ENCODE peak calls at places on chromosomes 12 and 14, in seven cellular contexts. One of them, this sample, is unnamed.

GRCh38 chr14:99195602-99196309 is 76.2 kb downstream of the BCL11B start:
- DNase-seq in brain microvascular endothelial cell: no peak
- DNase-seq in choroid plexus epithelial cell: no peak
- DNase-seq in mesendoderm: no peak
- DNase-seq in thyroid gland: peak; percentile 92
- DNase-seq in thoracic aorta: no peak
- DNase-seq in GM12865: no peak
- DNase-seq in this sample: no peak

GRCh38 chr12:30533518-30533917 is 162.2 kb downstream of the IPO8 start:
- DNase-seq in brain microvascular endothelial cell: no peak
- DNase-seq in choroid plexus epithelial cell: no peak
- DNase-seq in mesendoderm: no peak
- DNase-seq in thyroid gland: no peak
- DNase-seq in thoracic aorta: no peak
- DNase-seq in GM12865: no peak
- DNase-seq in this sample: no peak

GRCh38 chr14:68689426-68689825 is 103.4 kb downstream of the ZFP36L1 start:
- DNase-seq in brain microvascular endothelial cell: no peak
- DNase-seq in choroid plexus epithelial cell: no peak
- DNase-seq in mesendoderm: no peak
- DNase-seq in thyroid gland: no peak
- DNase-seq in thoracic aorta: no peak
- DNase-seq in GM12865: no peak
- DNase-seq in this sample: no peak

GRCh38 chr14:99601301-99601945 is 2.6 kb downstream of the CCDC85C start:
- DNase-seq in brain microvascular endothelial cell: no peak
- DNase-seq in choroid plexus epithelial cell: peak; percentile 83
- DNase-seq in mesendoderm: no peak
- DNase-seq in thyroid gland: peak; percentile 86
- DNase-seq in thoracic aorta: no peak
- DNase-seq in GM12865: no peak
- DNase-seq in this sample: no peak

GRCh38 chr14:95431199-95432145 is 85.0 kb downstream of the SYNE3 start:
- DNase-seq in brain microvascular endothelial cell: peak; percentile 27
- DNase-seq in choroid plexus epithelial cell: peak; percentile 63
- DNase-seq in mesendoderm: peak; percentile 71
- DNase-seq in thyroid gland: peak; percentile 12
- DNase-seq in thoracic aorta: no peak
- DNase-seq in GM12865: peak; percentile 39
- DNase-seq in this sample: no peak

GRCh38 chr14:75440733-75441474 is 13.1 kb downstream of the JDP2 start:
- DNase-seq in brain microvascular endothelial cell: no peak
- DNase-seq in choroid plexus epithelial cell: peak; percentile 91
- DNase-seq in mesendoderm: no peak
- DNase-seq in thyroid gland: peak; percentile 83
- DNase-seq in thoracic aorta: no peak
- DNase-seq in GM12865: no peak
- DNase-seq in this sample: peak; percentile 81

GRCh38 chr12:121849211-121849610 is 9.4 kb downstream of the HPD start:
- DNase-seq in brain microvascular endothelial cell: no peak
- DNase-seq in choroid plexus epithelial cell: no peak
- DNase-seq in mesendoderm: no peak
- DNase-seq in thyroid gland: no peak
- DNase-seq in thoracic aorta: no peak
- DNase-seq in GM12865: no peak
- DNase-seq in this sample: no peak

GRCh38 chr12:51082561-51083139 is 746 bp downstream of the CSRNP2 start:
- DNase-seq in brain microvascular endothelial cell: peak; percentile 34
- DNase-seq in choroid plexus epithelial cell: peak; percentile 47
- DNase-seq in mesendoderm: peak; percentile 87
- DNase-seq in thyroid gland: peak; percentile 10
- DNase-seq in thoracic aorta: no peak
- DNase-seq in GM12865: peak; percentile 14
- DNase-seq in this sample: no peak

GRCh38 chr12:63163542-63163941 is 12.5 kb upstream of the AVPR1A start:
- DNase-seq in brain microvascular endothelial cell: no peak
- DNase-seq in choroid plexus epithelial cell: peak; percentile 25
- DNase-seq in mesendoderm: no peak
- DNase-seq in thyroid gland: no peak
- DNase-seq in thoracic aorta: no peak
- DNase-seq in GM12865: no peak
- DNase-seq in this sample: no peak

GRCh38 chr14:95935228-95935822 is 58.7 kb downstream of the TUNAR start:
- DNase-seq in brain microvascular endothelial cell: peak; percentile 9
- DNase-seq in choroid plexus epithelial cell: peak; percentile 40
- DNase-seq in mesendoderm: peak; percentile 61
- DNase-seq in thyroid gland: peak; percentile 25
- DNase-seq in thoracic aorta: no peak
- DNase-seq in GM12865: peak; percentile 23
- DNase-seq in this sample: no peak

GRCh38 chr12:121892673-121893561 is 4.3 kb downstream of the PSMD9 start:
- DNase-seq in brain microvascular endothelial cell: no peak
- DNase-seq in choroid plexus epithelial cell: no peak
- DNase-seq in mesendoderm: no peak
- DNase-seq in thyroid gland: no peak
- DNase-seq in thoracic aorta: no peak
- DNase-seq in GM12865: no peak
- DNase-seq in this sample: no peak

GRCh38 chr12:112537710-112538396 is 119.1 kb downstream of the PTPN11 start:
- DNase-seq in brain microvascular endothelial cell: peak; percentile 3
- DNase-seq in choroid plexus epithelial cell: peak; percentile 12
- DNase-seq in mesendoderm: peak; percentile 97
- DNase-seq in thyroid gland: peak; percentile 82
- DNase-seq in thoracic aorta: no peak
- DNase-seq in GM12865: no peak
- DNase-seq in this sample: no peak

GRCh38 chr12:15636060-15636890 is 152.9 kb downstream of the EPS8 start:
- DNase-seq in brain microvascular endothelial cell: no peak
- DNase-seq in choroid plexus epithelial cell: peak; percentile 40
- DNase-seq in mesendoderm: peak; percentile 78
- DNase-seq in thyroid gland: no peak
- DNase-seq in thoracic aorta: no peak
- DNase-seq in GM12865: no peak
- DNase-seq in this sample: no peak

GRCh38 chr12:42485823-42486222 is 103.7 kb downstream of the PRICKLE1 start:
- DNase-seq in brain microvascular endothelial cell: no peak
- DNase-seq in choroid plexus epithelial cell: no peak
- DNase-seq in mesendoderm: peak; percentile 40
- DNase-seq in thyroid gland: no peak
- DNase-seq in thoracic aorta: no peak
- DNase-seq in GM12865: no peak
- DNase-seq in this sample: no peak

GRCh38 chr12:40065636-40066035 is 40.2 kb downstream of the SLC2A13 start:
- DNase-seq in brain microvascular endothelial cell: no peak
- DNase-seq in choroid plexus epithelial cell: no peak
- DNase-seq in mesendoderm: no peak
- DNase-seq in thyroid gland: no peak
- DNase-seq in thoracic aorta: no peak
- DNase-seq in GM12865: no peak
- DNase-seq in this sample: no peak

GRCh38 chr14:83561261-83561660 is 1968.7 kb upstream of the FLRT2 start:
- DNase-seq in brain microvascular endothelial cell: no peak
- DNase-seq in choroid plexus epithelial cell: no peak
- DNase-seq in mesendoderm: no peak
- DNase-seq in thyroid gland: no peak
- DNase-seq in thoracic aorta: no peak
- DNase-seq in GM12865: no peak
- DNase-seq in this sample: no peak

GRCh38 chr12:44002607-44003006 is 166.7 kb downstream of the TMEM117 start:
- DNase-seq in brain microvascular endothelial cell: no peak
- DNase-seq in choroid plexus epithelial cell: no peak
- DNase-seq in mesendoderm: no peak
- DNase-seq in thyroid gland: no peak
- DNase-seq in thoracic aorta: no peak
- DNase-seq in GM12865: no peak
- DNase-seq in this sample: no peak

GRCh38 chr12:112236386-112236785 is 111.0 kb downstream of the TRAFD1 start:
- DNase-seq in brain microvascular endothelial cell: no peak
- DNase-seq in choroid plexus epithelial cell: no peak
- DNase-seq in mesendoderm: no peak
- DNase-seq in thyroid gland: no peak
- DNase-seq in thoracic aorta: no peak
- DNase-seq in GM12865: no peak
- DNase-seq in this sample: no peak

GRCh38 chr12:55034218-55034617 is 14.4 kb downstream of the NEUROD4 start:
- DNase-seq in brain microvascular endothelial cell: no peak
- DNase-seq in choroid plexus epithelial cell: no peak
- DNase-seq in mesendoderm: no peak
- DNase-seq in thyroid gland: no peak
- DNase-seq in thoracic aorta: no peak
- DNase-seq in GM12865: no peak
- DNase-seq in this sample: no peak

GRCh38 chr12:56593909-56594621 is 36.1 kb downstream of the BAZ2A start:
- DNase-seq in brain microvascular endothelial cell: peak; percentile 85
- DNase-seq in choroid plexus epithelial cell: peak; percentile 88
- DNase-seq in mesendoderm: peak; percentile 94
- DNase-seq in thyroid gland: peak; percentile 64
- DNase-seq in thoracic aorta: no peak
- DNase-seq in GM12865: peak; percentile 71
- DNase-seq in this sample: peak; percentile 55

GRCh38 chr12:102484732-102485069 is 4.3 kb upstream of the IGF1 start:
- DNase-seq in brain microvascular endothelial cell: no peak
- DNase-seq in choroid plexus epithelial cell: no peak
- DNase-seq in mesendoderm: no peak
- DNase-seq in thyroid gland: no peak
- DNase-seq in thoracic aorta: no peak
- DNase-seq in GM12865: no peak
- DNase-seq in this sample: no peak

GRCh38 chr14:24238123-24238522 is 4.3 kb downstream of the TINF2 start:
- DNase-seq in brain microvascular endothelial cell: no peak
- DNase-seq in choroid plexus epithelial cell: no peak
- DNase-seq in mesendoderm: peak; percentile 7
- DNase-seq in thyroid gland: no peak
- DNase-seq in thoracic aorta: no peak
- DNase-seq in GM12865: no peak
- DNase-seq in this sample: no peak

GRCh38 chr12:124702736-124703135 is 135.3 kb upstream of the NCOR2 start:
- DNase-seq in brain microvascular endothelial cell: no peak
- DNase-seq in choroid plexus epithelial cell: no peak
- DNase-seq in mesendoderm: no peak
- DNase-seq in thyroid gland: no peak
- DNase-seq in thoracic aorta: no peak
- DNase-seq in GM12865: no peak
- DNase-seq in this sample: no peak

GRCh38 chr14:99035712-99036593 is 236.0 kb downstream of the BCL11B start:
- DNase-seq in brain microvascular endothelial cell: peak; percentile 84
- DNase-seq in choroid plexus epithelial cell: peak; percentile 47
- DNase-seq in mesendoderm: peak; percentile 95
- DNase-seq in thyroid gland: peak; percentile 84
- DNase-seq in thoracic aorta: peak; percentile 85
- DNase-seq in GM12865: no peak
- DNase-seq in this sample: peak; percentile 77

GRCh38 chr14:71166434-71166833 is 259.2 kb downstream of the PCNX1 start:
- DNase-seq in brain microvascular endothelial cell: peak; percentile 74
- DNase-seq in choroid plexus epithelial cell: peak; percentile 94
- DNase-seq in mesendoderm: no peak
- DNase-seq in thyroid gland: no peak
- DNase-seq in thoracic aorta: no peak
- DNase-seq in GM12865: peak; percentile 37
- DNase-seq in this sample: peak; percentile 21

GRCh38 chr12:65171870-65172269 is 2.5 kb downstream of the LEMD3 start:
- DNase-seq in brain microvascular endothelial cell: no peak
- DNase-seq in choroid plexus epithelial cell: peak; percentile 8
- DNase-seq in mesendoderm: peak; percentile 23
- DNase-seq in thyroid gland: no peak
- DNase-seq in thoracic aorta: no peak
- DNase-seq in GM12865: peak; percentile 42
- DNase-seq in this sample: no peak

GRCh38 chr14:95432152-95433093 is 84.0 kb downstream of the SYNE3 start:
- DNase-seq in brain microvascular endothelial cell: peak; percentile 27
- DNase-seq in choroid plexus epithelial cell: peak; percentile 47
- DNase-seq in mesendoderm: peak; percentile 60
- DNase-seq in thyroid gland: peak; percentile 60
- DNase-seq in thoracic aorta: no peak
- DNase-seq in GM12865: no peak
- DNase-seq in this sample: no peak

DNA sequence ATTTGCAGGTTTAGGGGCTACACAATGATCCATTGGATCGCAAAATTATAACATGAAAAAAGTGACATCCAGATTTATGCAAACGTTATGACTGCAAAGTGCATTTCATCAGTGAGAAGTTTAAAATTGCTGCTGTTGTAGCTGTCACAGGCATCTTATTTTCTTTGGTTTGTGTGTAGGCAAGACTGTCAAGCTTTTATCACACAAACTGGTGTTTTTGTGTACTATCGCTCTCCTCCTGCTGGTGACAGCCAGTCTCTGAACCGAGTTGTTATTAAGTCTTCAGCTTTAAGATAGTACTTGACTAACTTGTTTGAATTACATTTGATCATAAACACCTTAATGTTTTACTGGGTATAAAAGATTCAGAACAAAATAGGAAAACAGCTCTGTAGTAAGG is 103.3 kb upstream of the RMST start:
- DNase-seq in brain microvascular endothelial cell: no peak
- DNase-seq in choroid plexus epithelial cell: no peak
- DNase-seq in mesendoderm: no peak
- DNase-seq in thyroid gland: no peak
- DNase-seq in thoracic aorta: no peak
- DNase-seq in GM12865: no peak
- DNase-seq in this sample: no peak
- H3K4me3 ChIP-seq in brain microvascular endothelial cell: no peak overlapping the region
- H3K4me3 ChIP-seq in choroid plexus epithelial cell: no peak overlapping the region
- H3K4me3 ChIP-seq in mesendoderm: no peak overlapping the region
- H3K4me3 ChIP-seq in thyroid gland: no peak overlapping the region
- H3K4me3 ChIP-seq in thoracic aorta: no peak overlapping the region
- H3K4me3 ChIP-seq in GM12865: no peak overlapping the region
- H3K4me3 ChIP-seq in this sample: no peak overlapping the region

DNA sequence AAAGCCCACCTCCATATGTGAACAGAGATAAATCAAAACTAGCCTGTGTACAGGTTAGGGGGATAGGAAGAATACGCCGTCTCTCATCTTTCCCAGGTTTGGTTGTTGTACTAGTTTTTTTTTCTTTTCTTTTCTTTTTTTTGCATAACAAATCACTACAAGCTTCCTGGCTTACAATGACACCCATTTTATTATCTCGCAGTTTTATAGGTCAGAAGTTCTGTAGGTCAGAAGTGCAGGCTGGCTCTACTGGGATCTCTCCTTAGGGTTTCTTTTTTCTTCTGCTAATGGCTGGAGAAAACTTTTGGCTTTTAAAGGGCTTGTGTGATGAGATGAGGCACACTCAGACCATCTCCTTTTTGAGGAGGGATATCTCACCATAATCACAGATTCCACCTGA is 25.7 kb upstream of the CRY1 start:
- DNase-seq in brain microvascular endothelial cell: no peak
- DNase-seq in choroid plexus epithelial cell: no peak
- DNase-seq in mesendoderm: no peak
- DNase-seq in thyroid gland: no peak
- DNase-seq in thoracic aorta: no peak
- DNase-seq in GM12865: no peak
- DNase-seq in this sample: no peak
- H3K4me3 ChIP-seq in brain microvascular endothelial cell: no peak overlapping the region
- H3K4me3 ChIP-seq in choroid plexus epithelial cell: no peak overlapping the region
- H3K4me3 ChIP-seq in mesendoderm: no peak overlapping the region
- H3K4me3 ChIP-seq in thyroid gland: no peak overlapping the region
- H3K4me3 ChIP-seq in thoracic aorta: no peak overlapping the region
- H3K4me3 ChIP-seq in GM12865: no peak overlapping the region
- H3K4me3 ChIP-seq in this sample: no peak overlapping the region

GRCh38 chr12:58919271-58920101 is 818 bp downstream of the LRIG3 start:
- DNase-seq in brain microvascular endothelial cell: peak; percentile 36
- DNase-seq in choroid plexus epithelial cell: peak; percentile 71
- DNase-seq in mesendoderm: peak; percentile 57
- DNase-seq in thyroid gland: peak; percentile 61
- DNase-seq in thoracic aorta: no peak
- DNase-seq in GM12865: peak; percentile 80
- DNase-seq in this sample: no peak
- H3K4me3 ChIP-seq in brain microvascular endothelial cell: peak overlapping the region; percentile 91
- H3K4me3 ChIP-seq in choroid plexus epithelial cell: peak overlapping the region; percentile 89
- H3K4me3 ChIP-seq in mesendoderm: peak overlapping the region; percentile 80
- H3K4me3 ChIP-seq in thyroid gland: peak overlapping the region; percentile 27
- H3K4me3 ChIP-seq in thoracic aorta: peak overlapping the region; percentile 81
- H3K4me3 ChIP-seq in GM12865: peak overlapping the region; percentile 90
- H3K4me3 ChIP-seq in this sample: peak overlapping the region; percentile 75

GRCh38 chr12:106773286-106773685 is 1.2 kb upstream of the RIC8B start:
- DNase-seq in brain microvascular endothelial cell: no peak
- DNase-seq in choroid plexus epithelial cell: no peak
- DNase-seq in mesendoderm: peak; percentile 5
- DNase-seq in thyroid gland: no peak
- DNase-seq in thoracic aorta: no peak
- DNase-seq in GM12865: no peak
- DNase-seq in this sample: no peak
- H3K4me3 ChIP-seq in brain microvascular endothelial cell: peak overlapping the region; percentile 88
- H3K4me3 ChIP-seq in choroid plexus epithelial cell: peak overlapping the region; percentile 87
- H3K4me3 ChIP-seq in mesendoderm: no peak overlapping the region
- H3K4me3 ChIP-seq in thyroid gland: no peak overlapping the region
- H3K4me3 ChIP-seq in thoracic aorta: peak overlapping the region; percentile 74
- H3K4me3 ChIP-seq in GM12865: peak overlapping the region; percentile 70
- H3K4me3 ChIP-seq in this sample: peak overlapping the region; percentile 85